ENCODE peak calls at places on chromosomes 3 and 15, in four cellular contexts. V, R, F and E are unnamed samples.

GRCh38 chr3:23865595-23866396 is 51.0 kb downstream of the NKIRAS1 start:
- DNase-seq in V (no peak), R (peak), F (no peak), E (no peak)

GRCh38 chr3:197132916-197133530 is 103.4 kb upstream of the MELTF start:
- DNase-seq in V (no peak), R (no peak), F (no peak), E (peak)

GRCh38 chr15:63918317-63918672 is 84.5 kb upstream of the HERC1 start:
- DNase-seq in V (no peak), R (no peak), F (no peak), E (no peak)

GRCh38 chr3:107824822-107825371 is 265.9 kb downstream of the CD47 start:
- DNase-seq in V (no peak), R (no peak), F (no peak), E (no peak)

GRCh38 chr3:129031476-129032215 is 28.9 kb upstream of the GP9 start:
- DNase-seq in V (no peak), R (no peak), F (no peak), E (no peak)

GRCh38 chr15:58918239-58918638 is 15.2 kb downstream of the SLTM start:
- DNase-seq in V (no peak), R (peak), F (no peak), E (no peak)

GRCh38 chr3:141052570-141053069 is 1.5 kb downstream of the SPSB4 start:
- DNase-seq in V (no peak), R (no peak), F (no peak), E (no peak)

GRCh38 chr3:15205934-15206661 is at the start of gene CAPN7:
- DNase-seq in V (peak), R (peak), F (peak), E (peak)

GRCh38 chr3:15982243-15982642 is 184.5 kb upstream of the ANKRD28 start:
- DNase-seq in V (no peak), R (no peak), F (no peak), E (no peak)

GRCh38 chr3:12553921-12554391 is 2.9 kb upstream of the MKRN2 start:
- DNase-seq in V (no peak), R (peak), F (no peak), E (no peak)

GRCh38 chr15:99955532-99955931 is 222.3 kb upstream of the LYSMD4 start:
- DNase-seq in V (no peak), R (no peak), F (no peak), E (no peak)

GRCh38 chr3:10602769-10603768 is 97.7 kb upstream of the ATP2B2 start:
- DNase-seq in V (no peak), R (no peak), F (no peak), E (no peak)

GRCh38 chr3:187850256-187851010 is 105.2 kb upstream of the BCL6 start:
- DNase-seq in V (no peak), R (no peak), F (no peak), E (no peak)

GRCh38 chr3:136720091-136720490 is 32.1 kb downstream of the STAG1 start:
- DNase-seq in V (no peak), R (no peak), F (no peak), E (no peak)

GRCh38 chr15:61227269-61228024 is 1.7 kb downstream of the RORA start:
- DNase-seq in V (peak), R (peak), F (peak), E (peak)

GRCh38 chr3:121165397-121165837 is 257.4 kb downstream of the STXBP5L start:
- DNase-seq in V (no peak), R (no peak), F (no peak), E (no peak)

GRCh38 chr3:138833908-138834358 is 795 bp downstream of the PIK3CB start:
- DNase-seq in V (no peak), R (peak), F (no peak), E (no peak)

GRCh38 chr3:77605308-77605707 is 565.4 kb downstream of the ROBO2 start:
- DNase-seq in V (no peak), R (no peak), F (no peak), E (no peak)

GRCh38 chr3:23712656-23713559 is 92.8 kb upstream of the UBE2E1 start:
- DNase-seq in V (peak), R (peak), F (peak), E (peak)

GRCh38 chr15:85770014-85770721 is 24.6 kb downstream of the KLHL25 start:
- DNase-seq in V (no peak), R (no peak), F (no peak), E (no peak)

GRCh38 chr3:13524979-13525669 is 23.8 kb upstream of the FBLN2 start:
- DNase-seq in V (no peak), R (peak), F (peak), E (no peak)

GRCh38 chr3:64199933-64200332 is 25.3 kb downstream of the PRICKLE2 start:
- DNase-seq in V (no peak), R (no peak), F (no peak), E (no peak)

GRCh38 chr15:81410318-81410753 is 36.3 kb upstream of the TMC3 start:
- DNase-seq in V (peak), R (peak), F (peak), E (peak)

GRCh38 chr3:127786358-127787070 is 35.8 kb downstream of the MGLL start:
- DNase-seq in V (peak), R (no peak), F (no peak), E (no peak)

GRCh38 chr15:67080118-67080899 is 14.9 kb downstream of the SMAD3 start:
- DNase-seq in V (no peak), R (peak), F (peak), E (peak)

GRCh38 chr3:150998996-150999395 is 26.5 kb upstream of the CLRN1 start:
- DNase-seq in V (no peak), R (no peak), F (no peak), E (no peak)

GRCh38 chr3:151751161-151751560 is 17.4 kb downstream of the AADACL2 start:
- DNase-seq in V (no peak), R (peak), F (peak), E (peak)

GRCh38 chr15:95556866-95557225 is 773.7 kb upstream of the NR2F2 start:
- DNase-seq in V (no peak), R (peak), F (no peak), E (peak)

GRCh38 chr3:69385723-69386483 is at the start of gene FRMD4B:
- DNase-seq in V (peak), R (peak), F (no peak), E (no peak)

GRCh38 chr15:70289191-70289955 is 191.7 kb upstream of the TLE3 start:
- DNase-seq in V (no peak), R (peak), F (no peak), E (no peak)

GRCh38 chr3:160196511-160197104 is 28.6 kb upstream of the C3orf80 start:
- DNase-seq in V (no peak), R (peak), F (no peak), E (no peak)

GRCh38 chr3:46953265-46954010 is 23.1 kb downstream of the CCDC12 start:
- DNase-seq in V (no peak), R (no peak), F (no peak), E (no peak)

GRCh38 chr15:41462396-41462795 is 31.3 kb upstream of the ITPKA start:
- DNase-seq in V (no peak), R (no peak), F (no peak), E (no peak)

GRCh38 chr3:48240000-48240710 is 749 bp upstream of the ZNF589 start:
- DNase-seq in V (no peak), R (no peak), F (no peak), E (no peak)
- H3K4me3 ChIP-seq in V (peak), R (no peak), F (no peak), E (no peak)

GRCh38 chr3:58560771-58561311 is 16.4 kb downstream of the FAM107A start:
- DNase-seq in V (no peak), R (peak), F (peak), E (peak)
- TF ChIP-seq CTCF in V (peak), R (peak), F (peak), E (peak)

GRCh38 chr3:168093790-168094189 is 1.9 kb downstream of the GOLIM4 start:
- DNase-seq in V (no peak), R (no peak), F (no peak), E (no peak)
- H3K4me3 ChIP-seq in V (peak), R (peak), F (peak), E (peak)

GRCh38 chr15:65087411-65087810 is 10.9 kb downstream of the KBTBD13 start:
- DNase-seq in V (no peak), R (no peak), F (no peak), E (no peak)
- TF ChIP-seq CTCF in V (no peak), R (no peak), F (no peak), E (no peak)

GRCh38 chr15:47565986-47566385 is 151.3 kb upstream of the SEMA6D start:
- DNase-seq in V (no peak), R (no peak), F (no peak), E (no peak)
- H3K4me3 ChIP-seq in V (no peak), R (no peak), F (no peak), E (no peak)